ENCODE peak calls at places on chromosomes 11 and 22, in ten cellular contexts. V is activated CD8-positive, alpha-beta memory T cell treated with anti-CD3 and anti-CD28 coated beads for 4 hours; N is T47D; C is RPMI8226; K is Calu3; Q is A172; P is COR-L47; H is LoVo; B is EL; S is activated T-cell treated with anti-CD3 and anti-CD28 coated beads, Interleukin-2, amount 50 U/mL, for 4 hours. L is an unnamed sample.

GRCh38 chr11:65574963-65575567 is 788 bp upstream of the EHBP1L1 start:
- DNase-seq in V (no peak), N (no peak), C (peak; percentile 87), K (no peak), Q (no peak), P (peak; percentile 55), H (peak; percentile 39), B (no peak), S (no peak), L (no peak)

GRCh38 chr11:28337701-28338100 is 229.5 kb downstream of the METTL15 start:
- DNase-seq in V (no peak), N (no peak), C (no peak), K (no peak), Q (no peak), P (no peak), H (no peak), B (no peak), S (no peak), L (no peak)

GRCh38 chr11:77213029-77213579 is 85.1 kb downstream of the MYO7A start:
- DNase-seq in V (no peak), N (no peak), C (no peak), K (no peak), Q (no peak), P (no peak), H (no peak), B (no peak), S (no peak), L (no peak)

GRCh38 chr22:21929253-21929652 is 23.4 kb downstream of the PPM1F start:
- DNase-seq in V (no peak), N (no peak), C (no peak), K (no peak), Q (no peak), P (no peak), H (no peak), B (no peak), S (no peak), L (no peak)

GRCh38 chr22:25134028-25134427 is 65.6 kb upstream of the CRYBB3 start:
- DNase-seq in V (no peak), N (peak; percentile 16), C (no peak), K (peak; percentile 63), Q (no peak), P (peak; percentile 80), H (peak; percentile 33), B (no peak), S (no peak), L (peak; percentile 62)

GRCh38 chr11:104645276-104646018 is 252.8 kb downstream of the CASP12 start:
- DNase-seq in V (no peak), N (no peak), C (no peak), K (no peak), Q (no peak), P (no peak), H (no peak), B (no peak), S (no peak), L (no peak)

GRCh38 chr11:995752-996420 is 40.6 kb downstream of the MUC6 start:
- DNase-seq in V (no peak), N (no peak), C (no peak), K (no peak), Q (no peak), P (no peak), H (no peak), B (no peak), S (no peak), L (no peak)

GRCh38 chr22:34096770-34097169 is 176.5 kb upstream of the LARGE1 start:
- DNase-seq in V (no peak), N (no peak), C (no peak), K (no peak), Q (no peak), P (no peak), H (no peak), B (no peak), S (no peak), L (no peak)

GRCh38 chr11:16912607-16913006 is 101.6 kb downstream of the PLEKHA7 start:
- DNase-seq in V (no peak), N (no peak), C (no peak), K (peak; percentile 31), Q (no peak), P (peak; percentile 74), H (no peak), B (no peak), S (no peak), L (no peak)

GRCh38 chr11:126109941-126110731 is 47.5 kb upstream of the CDON start:
- DNase-seq in V (no peak), N (no peak), C (no peak), K (peak; percentile 12), Q (peak; percentile 44), P (no peak), H (peak; percentile 28), B (peak; percentile 70), S (no peak), L (no peak)

GRCh38 chr11:79098096-79098495 is 342.7 kb downstream of the TENM4 start:
- DNase-seq in V (no peak), N (no peak), C (no peak), K (no peak), Q (no peak), P (no peak), H (no peak), B (peak; percentile 6), S (no peak), L (no peak)

GRCh38 chr22:17836977-17837742 is 62.9 kb upstream of the BID start:
- DNase-seq in V (no peak), N (peak; percentile 76), C (no peak), K (no peak), Q (no peak), P (no peak), H (no peak), B (no peak), S (no peak), L (no peak)

GRCh38 chr11:122703541-122704272 is 48.2 kb downstream of the UBASH3B start:
- DNase-seq in V (no peak), N (no peak), C (no peak), K (no peak), Q (no peak), P (no peak), H (no peak), B (no peak), S (no peak), L (no peak)

GRCh38 chr22:32546480-32546879 is 71.9 kb downstream of the FBXO7 start:
- DNase-seq in V (no peak), N (no peak), C (no peak), K (no peak), Q (no peak), P (no peak), H (no peak), B (peak; percentile 29), S (no peak), L (no peak)

GRCh38 chr11:27303903-27304302 is 59.1 kb downstream of the CCDC34 start:
- DNase-seq in V (no peak), N (no peak), C (no peak), K (no peak), Q (no peak), P (no peak), H (no peak), B (no peak), S (no peak), L (no peak)

GRCh38 chr22:31087744-31088215 is 6.7 kb downstream of the SMTN start:
- DNase-seq in V (no peak), N (peak; percentile 1), C (no peak), K (no peak), Q (no peak), P (no peak), H (no peak), B (no peak), S (no peak), L (no peak)

GRCh38 chr11:8168485-8169257 is at the start of gene RIC3:
- DNase-seq in V (no peak), N (no peak), C (no peak), K (no peak), Q (no peak), P (peak; percentile 26), H (no peak), B (no peak), S (peak; percentile 40), L (peak; percentile 44)

GRCh38 chr11:61820174-61820573 is 3.4 kb upstream of the FADS1 start:
- DNase-seq in V (no peak), N (no peak), C (no peak), K (no peak), Q (peak; percentile 26), P (no peak), H (peak; percentile 67), B (peak; percentile 57), S (no peak), L (peak; percentile 88)

GRCh38 chr11:16613401-16614381 is 124.8 kb upstream of the C11orf58 start:
- DNase-seq in V (no peak), N (peak; percentile 76), C (peak; percentile 72), K (peak; percentile 89), Q (peak; percentile 65), P (peak; percentile 84), H (peak; percentile 75), B (peak; percentile 87), S (peak; percentile 35), L (peak; percentile 72)

GRCh38 chr11:113363406-113363805 is 24.2 kb upstream of the ANKK1 start:
- DNase-seq in V (no peak), N (no peak), C (no peak), K (no peak), Q (peak; percentile 62), P (no peak), H (no peak), B (no peak), S (no peak), L (peak; percentile 66)

GRCh38 chr11:90222459-90223247 is at the start of gene CHORDC1:
- DNase-seq in V (peak; percentile 91), N (peak; percentile 97), C (peak; percentile 94), K (peak; percentile 88), Q (peak; percentile 48), P (peak; percentile 71), H (peak; percentile 90), B (peak; percentile 88), S (peak; percentile 86), L (peak; percentile 85)

GRCh38 chr11:35487532-35488078 is 37.8 kb downstream of the PAMR1 start:
- DNase-seq in V (no peak), N (no peak), C (no peak), K (peak; percentile 44), Q (peak; percentile 37), P (peak; percentile 55), H (no peak), B (peak; percentile 52), S (no peak), L (no peak)

GRCh38 chr11:68974421-68975194 is 6.2 kb downstream of the MRGPRD start:
- DNase-seq in V (no peak), N (peak; percentile 71), C (peak; percentile 46), K (no peak), Q (peak; percentile 42), P (no peak), H (no peak), B (peak; percentile 38), S (no peak), L (no peak)

GRCh38 chr22:32574957-32575893 is 100.6 kb downstream of the FBXO7 start:
- DNase-seq in V (no peak), N (no peak), C (no peak), K (no peak), Q (no peak), P (no peak), H (no peak), B (no peak), S (no peak), L (no peak)

GRCh38 chr11:108289699-108290098 is 66.8 kb downstream of the ATM start:
- DNase-seq in V (no peak), N (no peak), C (no peak), K (no peak), Q (no peak), P (no peak), H (no peak), B (no peak), S (no peak), L (no peak)

GRCh38 chr11:10414659-10415058 is 40.4 kb upstream of the AMPD3 start:
- DNase-seq in V (no peak), N (no peak), C (peak; percentile 54), K (no peak), Q (no peak), P (no peak), H (no peak), B (no peak), S (no peak), L (no peak)

GRCh38 chr22:46289244-46289891 is 7.3 kb upstream of the GTSE1 start:
- DNase-seq in V (no peak), N (no peak), C (no peak), K (no peak), Q (no peak), P (no peak), H (no peak), B (no peak), S (no peak), L (no peak)

GRCh38 chr11:79074547-79074946 is 366.3 kb downstream of the TENM4 start:
- DNase-seq in V (no peak), N (no peak), C (no peak), K (no peak), Q (no peak), P (no peak), H (no peak), B (no peak), S (no peak), L (no peak)